ENCODE peak calls at places on chromosome X, in four cellular contexts. W is CD4-positive, alpha-beta T cell; V is AG09309; H is endothelial cell. B is an unnamed sample.

GRCh38 chrX:143837010-143837409 is 46.9 kb upstream of the UBE2NL start:
- DNase-seq in W (no peak), V (no peak), H (no peak), B (no peak)

GRCh38 chrX:119411959-119412358 is 12.8 kb downstream of the SLC25A43 start:
- DNase-seq in V (no peak), H (no peak), W (no peak), B (no peak)

GRCh38 chrX:30607155-30607554 is 29.6 kb upstream of the TASL start:
- DNase-seq in V (no peak), W (no peak), H (no peak), B (no peak)

GRCh38 chrX:3262906-3263305 is 83.5 kb downstream of the MXRA5 start:
- DNase-seq in V (no peak), W (no peak), H (no peak), B (no peak)

GRCh38 chrX:18354369-18355329 is at the start of gene SCML2:
- DNase-seq in W (no peak), H (peak; percentile 49), V (no peak), B (no peak)

GRCh38 chrX:110210417-110211139 is 107.3 kb downstream of the AMMECR1 start:
- DNase-seq in V (peak; percentile 56), W (no peak), H (no peak), B (no peak)

GRCh38 chrX:72262077-72262476 is 15.0 kb downstream of the RPS4X start:
- DNase-seq in V (no peak), H (no peak), W (no peak), B (no peak)

GRCh38 chrX:86148024-86148511 is at the start of gene DACH2:
- DNase-seq in H (peak; percentile 76), W (no peak), V (no peak), B (no peak)

GRCh38 chrX:128816919-128817318 is 706.4 kb downstream of the SMARCA1 start:
- DNase-seq in V (no peak), W (no peak), H (peak; percentile 8), B (no peak)

GRCh38 chrX:118523920-118524319 is 28.3 kb downstream of the DOCK11 start:
- DNase-seq in W (peak; percentile 26), V (no peak), H (no peak), B (no peak)

GRCh38 chrX:112081781-112082482 is 644 bp downstream of the TRPC5 start:
- DNase-seq in H (no peak), W (no peak), V (no peak), B (no peak)

GRCh38 chrX:67555578-67556203 is 11.9 kb downstream of the AR start:
- DNase-seq in H (peak; percentile 18), V (no peak), W (no peak), B (no peak)

GRCh38 chrX:41716217-41716616 is 7.8 kb upstream of the GPR82 start:
- DNase-seq in V (no peak), W (no peak), H (no peak), B (no peak)

GRCh38 chrX:83077606-83078005 is 430.5 kb upstream of the POU3F4 start:
- DNase-seq in V (no peak), H (no peak), W (no peak), B (no peak)

GRCh38 chrX:131763674-131764073 is 219.8 kb downstream of the OR13H1 start:
- DNase-seq in H (no peak), V (peak; percentile 83), W (no peak), B (no peak)

GRCh38 chrX:86830685-86831084 is 682.4 kb downstream of the DACH2 start:
- DNase-seq in H (no peak), V (no peak), W (no peak), B (no peak)

GRCh38 chrX:30153881-30154260 is 61.5 kb upstream of the MAGEB2 start:
- DNase-seq in V (no peak), W (no peak), H (no peak), B (no peak)

GRCh38 chrX:110944323-110944761 is 148.7 kb upstream of the CHRDL1 start:
- DNase-seq in W (no peak), V (no peak), H (peak; percentile 2), B (no peak)

GRCh38 chrX:41903544-41903943 is 19.8 kb downstream of the CASK start:
- DNase-seq in V (no peak), W (no peak), H (no peak), B (no peak)

GRCh38 chrX:154457491-154458115 is 478 bp upstream of the PLXNA3 start:
- DNase-seq in W (peak; percentile 49), V (no peak), H (no peak), B (no peak)

GRCh38 chrX:55919367-55920221 is 202.0 kb downstream of the RRAGB start:
- DNase-seq in W (no peak), V (no peak), H (no peak), B (no peak)

GRCh38 chrX:85851418-85851817 is 195.9 kb downstream of the CHM start:
- DNase-seq in V (no peak), W (no peak), H (peak; percentile 3), B (no peak)

DNA sequence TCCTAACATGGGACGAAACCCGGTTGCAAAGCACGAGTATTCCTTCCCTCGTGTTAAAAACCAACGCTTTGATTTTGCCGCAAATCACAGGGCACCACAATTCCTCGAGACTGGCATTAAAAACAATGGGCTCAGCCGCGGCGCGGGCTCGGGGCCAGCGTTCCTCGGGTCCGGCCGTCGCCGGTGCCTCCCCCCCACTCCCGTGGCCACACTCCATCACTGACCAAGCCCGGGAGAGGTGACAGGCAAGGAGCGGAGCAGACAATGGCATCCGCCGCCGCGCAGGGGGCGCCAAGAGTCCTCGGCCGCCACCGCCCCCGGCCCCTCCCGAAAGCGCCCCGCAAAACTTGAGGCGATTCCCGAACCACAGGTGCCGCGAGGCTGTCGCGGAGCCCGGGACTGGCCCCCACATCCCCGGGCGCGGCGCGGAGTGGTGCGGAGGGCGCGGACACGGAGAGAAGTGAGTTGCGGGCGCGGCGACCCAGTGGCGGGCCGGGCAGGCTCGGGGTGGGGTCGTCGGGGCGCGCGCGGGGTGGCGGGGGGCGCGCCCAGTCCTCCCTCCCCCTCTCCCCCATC is 445 bp downstream of the AP1S2 start:
- DNase-seq in W (peak; percentile 17), H (peak; percentile 42), V (no peak), B (peak; percentile 64)
- TF ChIP-seq CTCF in W (peak; percentile 37), H (no peak), V (no peak), B (peak; percentile 42)

DNA sequence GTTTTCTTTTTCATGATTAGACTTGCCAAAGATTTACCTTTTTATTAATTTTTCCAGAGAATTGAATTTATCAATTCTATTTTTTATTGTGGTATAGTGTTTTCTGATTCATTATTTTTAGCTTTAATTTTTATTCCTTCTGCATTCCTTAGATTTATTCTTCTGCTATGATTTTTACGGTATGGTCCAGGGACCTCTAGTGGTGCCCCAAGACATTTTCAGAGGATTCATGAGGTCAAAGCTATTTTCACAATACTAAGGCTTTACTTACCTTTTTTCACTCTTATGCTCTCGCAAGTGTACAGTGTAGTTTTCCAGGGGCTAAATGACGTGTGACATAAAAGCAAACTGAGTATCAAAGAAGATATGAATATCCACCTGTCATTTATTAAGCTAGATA is 8.0 kb downstream of the RADX start:
- DNase-seq in W (no peak), V (no peak), H (no peak), B (no peak)
- TF ChIP-seq CTCF in W (no peak), V (peak; percentile 48), H (no peak), B (no peak)

GRCh38 chrX:34638116-34638515 is 19.0 kb downstream of the TMEM47 start:
- DNase-seq in V (no peak), W (no peak), H (peak; percentile 19), B (no peak)
- TF ChIP-seq CTCF in V (peak; percentile 35), W (no peak), H (peak; percentile 55), B (no peak)

GRCh38 chrX:19899234-19899788 is 11.9 kb upstream of the SH3KBP1 start:
- DNase-seq in V (no peak), H (no peak), W (no peak), B (no peak)

GRCh38 chrX:19902110-19902509 is 14.7 kb upstream of the SH3KBP1 start:
- DNase-seq in H (no peak), V (no peak), W (no peak), B (no peak)

GRCh38 chrX:19893722-19894121 is 6.3 kb upstream of the SH3KBP1 start:
- DNase-seq in V (no peak), W (no peak), H (no peak), B (no peak)

DNA sequence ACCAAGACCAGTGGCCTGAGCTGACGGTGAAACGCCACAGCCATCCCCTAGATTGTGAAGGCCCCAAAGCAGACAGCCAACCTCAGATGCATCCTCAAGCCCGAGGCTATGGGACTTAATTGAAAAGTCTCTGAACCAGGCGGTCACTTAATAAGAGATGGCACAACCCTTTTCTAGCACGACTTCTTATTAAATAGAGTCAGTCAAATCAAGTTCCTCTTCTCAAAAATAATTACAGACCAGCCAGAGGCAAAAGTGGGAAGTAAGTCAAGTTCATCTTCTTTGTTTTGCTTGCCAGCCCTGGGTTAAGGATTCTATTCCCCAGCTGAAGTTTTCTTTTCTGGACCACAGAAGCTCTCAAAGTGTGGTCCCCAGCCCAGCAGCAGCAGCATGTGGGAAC is 9.7 kb upstream of the SH3KBP1 start:
- DNase-seq in W (no peak), H (no peak), V (no peak), B (no peak)
- TF ChIP-seq CTCF in W (no peak), H (no peak), V (no peak), B (no peak)

GRCh38 chrX:70257599-70258288 is 2.3 kb downstream of the P2RY4 start:
- DNase-seq in V (no peak), W (no peak), H (no peak), B (no peak)

GRCh38 chrX:70268034-70268433 is at the start of gene ARR3:
- DNase-seq in V (no peak), W (no peak), H (no peak), B (no peak)

GRCh38 chrX:70264784-70265183 is 3.4 kb upstream of the ARR3 start:
- DNase-seq in V (no peak), W (no peak), H (no peak), B (no peak)

GRCh38 chrX:70260104-70260503 is at the start of gene P2RY4:
- DNase-seq in V (no peak), H (no peak), W (no peak), B (no peak)

DNA sequence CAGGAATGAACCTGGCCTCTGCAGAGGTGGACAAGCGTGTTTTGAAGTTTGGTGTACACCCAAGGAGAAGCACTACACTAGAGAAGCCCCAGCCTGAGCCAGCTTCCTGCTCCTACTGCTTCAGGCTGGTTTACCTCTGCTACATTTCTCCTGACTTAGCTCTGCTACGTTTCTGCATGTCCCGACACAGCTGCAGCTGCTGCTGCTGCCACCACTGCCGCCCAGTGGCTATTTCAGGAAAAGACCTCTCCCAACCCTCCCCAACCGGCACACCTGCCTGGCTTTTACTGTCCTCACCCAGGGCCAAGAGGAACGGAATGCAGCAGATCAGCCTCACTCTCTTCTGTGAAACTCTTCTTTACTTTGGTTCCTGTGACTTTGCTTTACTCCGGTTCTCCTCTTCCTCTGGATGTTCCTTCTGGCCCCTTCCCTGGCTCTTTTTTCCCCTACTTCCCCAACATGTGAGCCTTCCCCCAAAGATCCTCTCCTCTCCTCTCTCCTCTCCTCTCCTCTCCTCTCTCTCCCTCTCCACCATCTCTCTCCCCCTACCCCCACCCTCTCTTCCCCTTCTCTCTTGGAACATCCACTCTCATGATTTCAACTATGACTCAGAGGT is 3.1 kb upstream of the P2RY4 start:
- DNase-seq in W (no peak), V (no peak), H (peak; percentile 58), B (no peak)
- TF ChIP-seq CTCF in W (no peak), V (peak; percentile 56), H (peak; percentile 21), B (peak; percentile 31)

DNA sequence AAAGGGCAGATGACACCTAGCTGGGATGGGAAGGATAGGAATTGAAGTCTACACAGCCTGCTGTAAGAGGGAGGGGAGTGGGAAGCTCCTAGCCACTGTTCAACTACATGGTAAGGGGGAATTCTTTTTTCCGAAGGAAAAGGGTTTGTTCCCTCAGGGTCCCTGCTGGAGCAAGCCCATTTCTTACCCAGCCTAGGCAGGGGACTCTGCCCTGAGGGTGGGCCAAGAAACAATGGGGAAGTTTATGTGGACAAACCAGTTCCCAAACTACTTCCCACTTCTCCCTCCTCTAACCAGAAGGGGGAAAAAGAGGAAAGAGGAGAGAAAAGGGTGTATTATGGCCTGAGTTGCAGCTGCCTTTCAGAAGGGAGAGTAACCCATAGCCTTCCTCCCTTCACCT is 13.5 kb upstream of the VSIG4 start:
- DNase-seq in V (no peak), H (no peak), W (no peak), B (no peak)
- TF ChIP-seq CTCF in V (no peak), H (no peak), W (no peak), B (no peak)